ENCODE peak calls at places on chromosomes 1 and 21, in eight cellular contexts. One of them, this sample, is unnamed.

GRCh38 chr1:153629343-153629665 is 1.1 kb downstream of the S100A1 start:
- DNase-seq in NCI-H1105: no peak
- DNase-seq in fibroblast of the aortic adventitia: no peak
- DNase-seq in GM10248: no peak
- DNase-seq in RWPE1: no peak
- DNase-seq in activated CD8-positive, alpha-beta memory T cell treated with anti-CD3 and anti-CD28 coated beads, Interleukin-2, amount 10 ng/mL, durations not matched to agents 7 days and 5 days: no peak
- DNase-seq in EL: no peak
- DNase-seq in G401: no peak
- DNase-seq in this sample: peak; percentile 46

GRCh38 chr1:198465201-198466144 is 75.0 kb downstream of the ATP6V1G3 start:
- DNase-seq in NCI-H1105: peak; percentile 62
- DNase-seq in fibroblast of the aortic adventitia: peak; percentile 82
- DNase-seq in GM10248: peak; percentile 21
- DNase-seq in RWPE1: peak; percentile 66
- DNase-seq in activated CD8-positive, alpha-beta memory T cell treated with anti-CD3 and anti-CD28 coated beads, Interleukin-2, amount 10 ng/mL, durations not matched to agents 7 days and 5 days: no peak
- DNase-seq in EL: peak; percentile 77
- DNase-seq in G401: peak; percentile 32
- DNase-seq in this sample: peak; percentile 28

GRCh38 chr1:11645670-11646265 is 8.5 kb downstream of the FBXO2 start:
- DNase-seq in NCI-H1105: peak; percentile 79
- DNase-seq in fibroblast of the aortic adventitia: peak; percentile 71
- DNase-seq in GM10248: peak; percentile 75
- DNase-seq in RWPE1: peak; percentile 51
- DNase-seq in activated CD8-positive, alpha-beta memory T cell treated with anti-CD3 and anti-CD28 coated beads, Interleukin-2, amount 10 ng/mL, durations not matched to agents 7 days and 5 days: peak; percentile 87
- DNase-seq in EL: peak; percentile 73
- DNase-seq in G401: peak; percentile 86
- DNase-seq in this sample: peak; percentile 65

GRCh38 chr1:39076127-39076798 is 50.1 kb downstream of the NDUFS5 start:
- DNase-seq in NCI-H1105: no peak
- DNase-seq in fibroblast of the aortic adventitia: peak; percentile 85
- DNase-seq in GM10248: no peak
- DNase-seq in RWPE1: no peak
- DNase-seq in activated CD8-positive, alpha-beta memory T cell treated with anti-CD3 and anti-CD28 coated beads, Interleukin-2, amount 10 ng/mL, durations not matched to agents 7 days and 5 days: no peak
- DNase-seq in EL: peak; percentile 66
- DNase-seq in G401: peak; percentile 50
- DNase-seq in this sample: peak; percentile 81

GRCh38 chr1:31701137-31701736 is 2.6 kb downstream of the COL16A1 start:
- DNase-seq in NCI-H1105: no peak
- DNase-seq in fibroblast of the aortic adventitia: peak; percentile 99
- DNase-seq in GM10248: no peak
- DNase-seq in RWPE1: peak; percentile 95
- DNase-seq in activated CD8-positive, alpha-beta memory T cell treated with anti-CD3 and anti-CD28 coated beads, Interleukin-2, amount 10 ng/mL, durations not matched to agents 7 days and 5 days: peak; percentile 50
- DNase-seq in EL: peak; percentile 98
- DNase-seq in G401: peak; percentile 40
- DNase-seq in this sample: peak; percentile 97

GRCh38 chr1:246724001-246724724 is at the start of gene SCCPDH:
- DNase-seq in NCI-H1105: peak; percentile 26
- DNase-seq in fibroblast of the aortic adventitia: peak; percentile 59
- DNase-seq in GM10248: peak; percentile 94
- DNase-seq in RWPE1: peak; percentile 56
- DNase-seq in activated CD8-positive, alpha-beta memory T cell treated with anti-CD3 and anti-CD28 coated beads, Interleukin-2, amount 10 ng/mL, durations not matched to agents 7 days and 5 days: peak; percentile 81
- DNase-seq in EL: peak; percentile 75
- DNase-seq in G401: peak; percentile 69
- DNase-seq in this sample: peak; percentile 39

GRCh38 chr21:43957128-43957571 is 55.0 kb upstream of the TRAPPC10 start:
- DNase-seq in NCI-H1105: no peak
- DNase-seq in fibroblast of the aortic adventitia: no peak
- DNase-seq in GM10248: no peak
- DNase-seq in RWPE1: no peak
- DNase-seq in activated CD8-positive, alpha-beta memory T cell treated with anti-CD3 and anti-CD28 coated beads, Interleukin-2, amount 10 ng/mL, durations not matched to agents 7 days and 5 days: no peak
- DNase-seq in EL: no peak
- DNase-seq in G401: no peak
- DNase-seq in this sample: no peak

GRCh38 chr1:240091614-240092300 is at the start of gene FMN2:
- DNase-seq in NCI-H1105: peak; percentile 61
- DNase-seq in fibroblast of the aortic adventitia: peak; percentile 55
- DNase-seq in GM10248: peak; percentile 16
- DNase-seq in RWPE1: no peak
- DNase-seq in activated CD8-positive, alpha-beta memory T cell treated with anti-CD3 and anti-CD28 coated beads, Interleukin-2, amount 10 ng/mL, durations not matched to agents 7 days and 5 days: no peak
- DNase-seq in EL: peak; percentile 85
- DNase-seq in G401: peak; percentile 73
- DNase-seq in this sample: peak; percentile 0

GRCh38 chr1:64623750-64624445 is 121.0 kb upstream of the RAVER2 start:
- DNase-seq in NCI-H1105: peak; percentile 20
- DNase-seq in fibroblast of the aortic adventitia: peak; percentile 36
- DNase-seq in GM10248: no peak
- DNase-seq in RWPE1: peak; percentile 76
- DNase-seq in activated CD8-positive, alpha-beta memory T cell treated with anti-CD3 and anti-CD28 coated beads, Interleukin-2, amount 10 ng/mL, durations not matched to agents 7 days and 5 days: no peak
- DNase-seq in EL: peak; percentile 70
- DNase-seq in G401: no peak
- DNase-seq in this sample: no peak

GRCh38 chr21:26506951-26507350 is 66.1 kb downstream of the CYYR1 start:
- DNase-seq in NCI-H1105: no peak
- DNase-seq in fibroblast of the aortic adventitia: peak; percentile 50
- DNase-seq in GM10248: no peak
- DNase-seq in RWPE1: peak; percentile 64
- DNase-seq in activated CD8-positive, alpha-beta memory T cell treated with anti-CD3 and anti-CD28 coated beads, Interleukin-2, amount 10 ng/mL, durations not matched to agents 7 days and 5 days: no peak
- DNase-seq in EL: peak; percentile 45
- DNase-seq in G401: no peak
- DNase-seq in this sample: no peak

GRCh38 chr1:33433509-33434362 is 2.8 kb upstream of the PHC2 start:
- DNase-seq in NCI-H1105: no peak
- DNase-seq in fibroblast of the aortic adventitia: peak; percentile 97
- DNase-seq in GM10248: no peak
- DNase-seq in RWPE1: peak; percentile 96
- DNase-seq in activated CD8-positive, alpha-beta memory T cell treated with anti-CD3 and anti-CD28 coated beads, Interleukin-2, amount 10 ng/mL, durations not matched to agents 7 days and 5 days: no peak
- DNase-seq in EL: peak; percentile 100
- DNase-seq in G401: no peak
- DNase-seq in this sample: peak; percentile 75